ENCODE peak calls at places on chromosomes 7 and 10, in ten cellular contexts. H is HTR-8/SVneo; X is neural crest cell; N is anterior cingulate cortex; C is pons; Y is GM19239; V is stimulated activated CD4-positive, alpha-beta T cell treated with anti-CD3 and anti-CD28 coated beads, Interleukin-2, amount 100 ng/mL, for 24 hours; O is OCI-LY7; L is NCI-H1417 treated with DMSO at 0.1 percent for 48 hours; U is hepatic stellate cell. B is an unnamed sample.
A peak's percentile ranks its signal among the peaks of the same experiment; 100 is the strongest.

GRCh38 chr7:109094-109493 is 83.3 kb upstream of the FAM20C start:
- DNase-seq in H (no peak), X (no peak), N (no peak), C (no peak), Y (no peak), V (no peak), O (no peak), L (no peak), U (no peak), B (no peak)

GRCh38 chr10:50937230-50937907 is 51.9 kb upstream of the A1CF start:
- DNase-seq in H (peak; percentile 7), X (no peak), N (no peak), C (peak; percentile 48), Y (no peak), V (no peak), O (no peak), L (no peak), U (peak; percentile 16), B (no peak)

GRCh38 chr10:43360086-43360485 is 11.3 kb upstream of the FXYD4 start:
- DNase-seq in H (no peak), X (no peak), N (no peak), C (no peak), Y (no peak), V (no peak), O (no peak), L (no peak), U (no peak), B (no peak)

GRCh38 chr7:149322737-149323136 is 60.7 kb downstream of the ZNF783 start:
- DNase-seq in H (no peak), X (no peak), N (no peak), C (no peak), Y (no peak), V (no peak), O (no peak), L (no peak), U (no peak), B (no peak)

GRCh38 chr7:46131916-46132795 is 211.1 kb upstream of the IGFBP3 start:
- DNase-seq in H (no peak), X (no peak), N (no peak), C (no peak), Y (no peak), V (no peak), O (no peak), L (no peak), U (no peak), B (no peak)

GRCh38 chr7:17233643-17234397 is 64.6 kb upstream of the AHR start:
- DNase-seq in H (no peak), X (no peak), N (no peak), C (no peak), Y (no peak), V (peak; percentile 14), O (no peak), L (no peak), U (no peak), B (no peak)

GRCh38 chr10:11986593-11987216 is 55.9 kb downstream of the UPF2 start:
- DNase-seq in H (peak; percentile 75), X (peak; percentile 84), N (no peak), C (peak; percentile 82), Y (peak; percentile 19), V (peak; percentile 81), O (peak; percentile 82), L (no peak), U (peak; percentile 66), B (peak; percentile 42)

GRCh38 chr10:117078168-117078837 is 59.8 kb downstream of the VAX1 start:
- DNase-seq in H (no peak), X (no peak), N (no peak), C (no peak), Y (no peak), V (no peak), O (no peak), L (no peak), U (no peak), B (no peak)

GRCh38 chr10:78756604-78757442 is 311.9 kb upstream of the ZMIZ1 start:
- DNase-seq in H (peak; percentile 95), X (no peak), N (no peak), C (peak; percentile 95), Y (no peak), V (peak; percentile 28), O (no peak), L (no peak), U (peak; percentile 98), B (peak; percentile 25)

GRCh38 chr10:43083764-43084163 is 6.9 kb downstream of the RET start:
- DNase-seq in H (no peak), X (no peak), N (no peak), C (no peak), Y (no peak), V (no peak), O (no peak), L (no peak), U (no peak), B (no peak)

GRCh38 chr7:107319724-107320228 is 150.1 kb upstream of the GPR22 start:
- DNase-seq in H (no peak), X (no peak), N (no peak), C (no peak), Y (no peak), V (no peak), O (no peak), L (no peak), U (no peak), B (no peak)

B was measured in immature natural killer cell.